ENCODE peak calls at places on chromosome X, in eight cellular contexts. One of them, this sample, is unnamed.

GRCh38 chrX:32597777-32598176 is 613.6 kb downstream of the DMD start:
- DNase-seq in psoas muscle: no peak
- DNase-seq in choroid plexus epithelial cell: no peak
- DNase-seq in ovary: no peak
- DNase-seq in tibial artery: no peak
- DNase-seq in astrocyte of the spinal cord: no peak
- DNase-seq in breast epithelium: no peak
- DNase-seq in tibial nerve: no peak
- DNase-seq in this sample: no peak

GRCh38 chrX:148049441-148049840 is 68.3 kb downstream of the FMR1NB start:
- DNase-seq in choroid plexus epithelial cell: peak; percentile 54
- DNase-seq in astrocyte of the spinal cord: peak; percentile 41
- DNase-seq in psoas muscle: no peak
- DNase-seq in tibial nerve: no peak
- DNase-seq in breast epithelium: no peak
- DNase-seq in ovary: no peak
- DNase-seq in tibial artery: no peak
- DNase-seq in this sample: peak; percentile 47

GRCh38 chrX:129842510-129843208 is 1.0 kb downstream of the ZDHHC9 start:
- DNase-seq in astrocyte of the spinal cord: peak; percentile 27
- DNase-seq in ovary: peak; percentile 37
- DNase-seq in breast epithelium: no peak
- DNase-seq in tibial artery: peak; percentile 68
- DNase-seq in choroid plexus epithelial cell: peak; percentile 39
- DNase-seq in psoas muscle: peak; percentile 20
- DNase-seq in tibial nerve: no peak
- DNase-seq in this sample: peak; percentile 58

GRCh38 chrX:151151668-151152267 is 24.6 kb upstream of the GPR50 start:
- DNase-seq in choroid plexus epithelial cell: peak; percentile 72
- DNase-seq in tibial nerve: no peak
- DNase-seq in ovary: no peak
- DNase-seq in astrocyte of the spinal cord: peak; percentile 36
- DNase-seq in breast epithelium: no peak
- DNase-seq in tibial artery: no peak
- DNase-seq in psoas muscle: no peak
- DNase-seq in this sample: peak; percentile 68

GRCh38 chrX:65644621-65645287 is 22.7 kb upstream of the MSN start:
- DNase-seq in psoas muscle: peak; percentile 82
- DNase-seq in choroid plexus epithelial cell: peak; percentile 74
- DNase-seq in ovary: peak; percentile 85
- DNase-seq in tibial artery: peak; percentile 95
- DNase-seq in astrocyte of the spinal cord: peak; percentile 86
- DNase-seq in tibial nerve: peak; percentile 73
- DNase-seq in breast epithelium: peak; percentile 75
- DNase-seq in this sample: peak; percentile 90

GRCh38 chrX:119728487-119728886 is 29.9 kb upstream of the SOWAHD start:
- DNase-seq in astrocyte of the spinal cord: no peak
- DNase-seq in breast epithelium: no peak
- DNase-seq in tibial artery: no peak
- DNase-seq in choroid plexus epithelial cell: no peak
- DNase-seq in tibial nerve: no peak
- DNase-seq in psoas muscle: no peak
- DNase-seq in ovary: no peak
- DNase-seq in this sample: no peak

GRCh38 chrX:50183891-50184290 is 16.9 kb downstream of the AKAP4 start:
- DNase-seq in tibial artery: no peak
- DNase-seq in psoas muscle: no peak
- DNase-seq in tibial nerve: no peak
- DNase-seq in choroid plexus epithelial cell: no peak
- DNase-seq in ovary: no peak
- DNase-seq in astrocyte of the spinal cord: no peak
- DNase-seq in breast epithelium: no peak
- DNase-seq in this sample: no peak

GRCh38 chrX:50838820-50839600 is 25.0 kb upstream of the SHROOM4 start:
- DNase-seq in choroid plexus epithelial cell: peak; percentile 67
- DNase-seq in psoas muscle: no peak
- DNase-seq in astrocyte of the spinal cord: peak; percentile 61
- DNase-seq in ovary: no peak
- DNase-seq in breast epithelium: no peak
- DNase-seq in tibial artery: no peak
- DNase-seq in tibial nerve: no peak
- DNase-seq in this sample: no peak

GRCh38 chrX:16278927-16279326 is 111.6 kb downstream of the MAGEB17 start:
- DNase-seq in tibial artery: no peak
- DNase-seq in psoas muscle: no peak
- DNase-seq in ovary: no peak
- DNase-seq in tibial nerve: no peak
- DNase-seq in breast epithelium: no peak
- DNase-seq in choroid plexus epithelial cell: no peak
- DNase-seq in astrocyte of the spinal cord: no peak
- DNase-seq in this sample: no peak
- TF ChIP-seq CTCF in tibial artery: no peak
- TF ChIP-seq CTCF in psoas muscle: no peak
- TF ChIP-seq CTCF in ovary: no peak
- TF ChIP-seq CTCF in tibial nerve: no peak
- TF ChIP-seq CTCF in breast epithelium: no peak
- TF ChIP-seq CTCF in choroid plexus epithelial cell: no peak
- TF ChIP-seq CTCF in astrocyte of the spinal cord: no peak
- TF ChIP-seq CTCF in this sample: no peak

GRCh38 chrX:19007868-19008267 is 24.0 kb upstream of the PHKA2 start:
- DNase-seq in psoas muscle: no peak
- DNase-seq in astrocyte of the spinal cord: no peak
- DNase-seq in tibial nerve: no peak
- DNase-seq in tibial artery: no peak
- DNase-seq in ovary: no peak
- DNase-seq in breast epithelium: no peak
- DNase-seq in choroid plexus epithelial cell: no peak
- DNase-seq in this sample: no peak

GRCh38 chrX:19005909-19006308 is 22.0 kb upstream of the PHKA2 start:
- DNase-seq in tibial nerve: no peak
- DNase-seq in choroid plexus epithelial cell: no peak
- DNase-seq in breast epithelium: no peak
- DNase-seq in ovary: no peak
- DNase-seq in astrocyte of the spinal cord: no peak
- DNase-seq in psoas muscle: no peak
- DNase-seq in tibial artery: no peak
- DNase-seq in this sample: no peak

GRCh38 chrX:18998653-18999052 is 14.7 kb upstream of the PHKA2 start:
- DNase-seq in astrocyte of the spinal cord: no peak
- DNase-seq in tibial nerve: no peak
- DNase-seq in psoas muscle: no peak
- DNase-seq in choroid plexus epithelial cell: no peak
- DNase-seq in breast epithelium: no peak
- DNase-seq in tibial artery: no peak
- DNase-seq in ovary: no peak
- DNase-seq in this sample: no peak

GRCh38 chrX:19007011-19007410 is 23.1 kb upstream of the PHKA2 start:
- DNase-seq in astrocyte of the spinal cord: no peak
- DNase-seq in tibial artery: no peak
- DNase-seq in breast epithelium: no peak
- DNase-seq in choroid plexus epithelial cell: no peak
- DNase-seq in tibial nerve: no peak
- DNase-seq in ovary: no peak
- DNase-seq in psoas muscle: no peak
- DNase-seq in this sample: no peak

GRCh38 chrX:19003756-19004155 is 19.8 kb upstream of the PHKA2 start:
- DNase-seq in astrocyte of the spinal cord: no peak
- DNase-seq in choroid plexus epithelial cell: no peak
- DNase-seq in psoas muscle: no peak
- DNase-seq in ovary: no peak
- DNase-seq in breast epithelium: no peak
- DNase-seq in tibial nerve: no peak
- DNase-seq in tibial artery: no peak
- DNase-seq in this sample: no peak
- H3K4me3 ChIP-seq in astrocyte of the spinal cord: no peak overlapping the region
- H3K4me3 ChIP-seq in choroid plexus epithelial cell: no peak overlapping the region
- H3K4me3 ChIP-seq in psoas muscle: no peak overlapping the region
- H3K4me3 ChIP-seq in ovary: no peak overlapping the region
- H3K4me3 ChIP-seq in breast epithelium: no peak overlapping the region
- H3K4me3 ChIP-seq in tibial nerve: no peak overlapping the region
- H3K4me3 ChIP-seq in tibial artery: no peak overlapping the region
- H3K4me3 ChIP-seq in this sample: no peak overlapping the region

GRCh38 chrX:74291964-74292891 is 11.8 kb upstream of the ZCCHC13 start:
- DNase-seq in ovary: peak; percentile 83
- DNase-seq in astrocyte of the spinal cord: peak; percentile 94
- DNase-seq in tibial nerve: peak; percentile 86
- DNase-seq in psoas muscle: peak; percentile 87
- DNase-seq in tibial artery: peak; percentile 94
- DNase-seq in breast epithelium: peak; percentile 89
- DNase-seq in choroid plexus epithelial cell: peak; percentile 92
- DNase-seq in this sample: peak; percentile 89
- TF ChIP-seq CTCF in ovary: no peak
- TF ChIP-seq CTCF in astrocyte of the spinal cord: peak; percentile 14
- TF ChIP-seq CTCF in tibial nerve: no peak
- TF ChIP-seq CTCF in psoas muscle: no peak
- TF ChIP-seq CTCF in tibial artery: no peak
- TF ChIP-seq CTCF in breast epithelium: no peak
- TF ChIP-seq CTCF in choroid plexus epithelial cell: peak; percentile 38
- TF ChIP-seq CTCF in this sample: peak; percentile 21

GRCh38 chrX:74423289-74423985 is 2.1 kb downstream of the SLC16A2 start:
- DNase-seq in tibial nerve: no peak
- DNase-seq in astrocyte of the spinal cord: no peak
- DNase-seq in choroid plexus epithelial cell: no peak
- DNase-seq in tibial artery: no peak
- DNase-seq in ovary: no peak
- DNase-seq in psoas muscle: no peak
- DNase-seq in breast epithelium: no peak
- DNase-seq in this sample: no peak

GRCh38 chrX:74421181-74422028 is at the start of gene SLC16A2:
- DNase-seq in choroid plexus epithelial cell: peak; percentile 71
- DNase-seq in tibial nerve: peak; percentile 52
- DNase-seq in ovary: peak; percentile 72
- DNase-seq in psoas muscle: peak; percentile 67
- DNase-seq in tibial artery: peak; percentile 90
- DNase-seq in astrocyte of the spinal cord: peak; percentile 83
- DNase-seq in breast epithelium: peak; percentile 65
- DNase-seq in this sample: peak; percentile 73

GRCh38 chrX:74422029-74422352 is 698 bp downstream of the SLC16A2 start:
- DNase-seq in choroid plexus epithelial cell: no peak
- DNase-seq in astrocyte of the spinal cord: no peak
- DNase-seq in breast epithelium: no peak
- DNase-seq in psoas muscle: peak; percentile 13
- DNase-seq in tibial artery: no peak
- DNase-seq in tibial nerve: no peak
- DNase-seq in ovary: peak; percentile 36
- DNase-seq in this sample: no peak

GRCh38 chrX:74420194-74421035 is 878 bp upstream of the SLC16A2 start:
- DNase-seq in choroid plexus epithelial cell: peak; percentile 38
- DNase-seq in breast epithelium: peak; percentile 49
- DNase-seq in ovary: peak; percentile 81
- DNase-seq in tibial artery: peak; percentile 92
- DNase-seq in psoas muscle: peak; percentile 75
- DNase-seq in tibial nerve: peak; percentile 35
- DNase-seq in astrocyte of the spinal cord: peak; percentile 58
- DNase-seq in this sample: peak; percentile 78

DNA sequence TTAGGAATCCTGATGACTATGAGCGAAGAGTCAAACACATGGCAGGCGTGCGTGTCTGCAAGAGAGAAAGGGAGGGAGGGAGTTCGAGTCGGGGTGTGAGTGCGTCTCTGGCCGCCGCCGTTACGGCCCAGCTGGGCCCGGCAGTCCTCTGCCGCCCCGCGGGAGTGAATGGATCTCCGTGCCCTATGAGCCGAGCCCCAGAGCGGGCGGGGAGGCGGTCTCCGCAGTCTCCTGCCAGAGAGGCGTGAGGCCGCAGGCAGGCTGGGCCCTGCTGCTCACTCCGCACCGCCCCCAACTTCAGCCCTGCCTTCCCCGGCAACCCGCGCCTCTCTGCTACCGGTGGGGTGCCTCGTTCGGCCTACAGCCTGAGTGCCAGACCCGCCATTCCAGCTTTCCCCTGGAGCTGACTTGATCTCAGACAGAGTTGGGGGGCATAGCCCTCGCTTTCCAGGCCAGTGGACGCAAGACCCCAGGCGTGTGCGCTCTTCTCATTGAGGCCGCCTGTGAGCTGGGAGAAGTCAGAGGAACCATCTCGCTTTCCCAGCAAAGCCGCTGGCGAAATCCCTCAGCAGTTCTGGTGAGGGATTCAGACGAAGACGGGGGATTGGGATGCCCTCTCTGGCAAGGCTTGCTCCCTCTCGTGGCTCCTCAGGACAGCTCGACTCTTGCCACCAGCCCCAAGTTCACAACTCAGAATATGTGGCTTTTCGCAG is 1.4 kb downstream of the SLC16A2 start:
- DNase-seq in tibial nerve: peak; percentile 20
- DNase-seq in choroid plexus epithelial cell: peak; percentile 71
- DNase-seq in ovary: peak; percentile 71
- DNase-seq in psoas muscle: peak; percentile 61
- DNase-seq in tibial artery: peak; percentile 83
- DNase-seq in breast epithelium: no peak
- DNase-seq in astrocyte of the spinal cord: peak; percentile 66
- DNase-seq in this sample: peak; percentile 56
- H3K4me3 ChIP-seq in tibial nerve: peak overlapping the region; percentile 63
- H3K4me3 ChIP-seq in choroid plexus epithelial cell: peak overlapping the region; percentile 61
- H3K4me3 ChIP-seq in ovary: peak overlapping the region; percentile 52
- H3K4me3 ChIP-seq in psoas muscle: peak overlapping the region; percentile 73
- H3K4me3 ChIP-seq in tibial artery: peak overlapping the region; percentile 70
- H3K4me3 ChIP-seq in breast epithelium: peak overlapping the region; percentile 63
- H3K4me3 ChIP-seq in astrocyte of the spinal cord: peak overlapping the region; percentile 50
- H3K4me3 ChIP-seq in this sample: peak overlapping the region; percentile 72

DNA sequence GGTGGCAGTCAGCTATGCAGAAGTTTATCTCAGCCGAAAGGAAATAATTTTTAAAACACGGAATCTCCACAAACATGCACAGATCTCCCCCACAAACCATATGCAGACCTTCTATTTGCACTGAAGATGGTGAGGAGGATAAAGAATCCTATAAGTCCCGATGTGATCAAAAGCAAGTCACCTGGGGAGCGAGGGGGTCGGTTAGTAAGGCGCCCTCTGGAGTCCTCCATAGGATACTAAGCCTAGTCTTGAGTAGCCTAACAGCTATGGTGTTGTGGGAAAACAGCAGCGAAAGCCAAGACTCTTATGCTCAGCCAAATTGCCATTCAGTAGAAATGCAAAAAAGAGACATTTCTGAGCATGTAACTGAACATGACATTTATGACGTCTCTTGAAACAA is 210.9 kb downstream of the FRMPD4 start:
- DNase-seq in breast epithelium: no peak
- DNase-seq in ovary: no peak
- DNase-seq in tibial nerve: no peak
- DNase-seq in psoas muscle: no peak
- DNase-seq in astrocyte of the spinal cord: no peak
- DNase-seq in choroid plexus epithelial cell: no peak
- DNase-seq in tibial artery: no peak
- DNase-seq in this sample: no peak
- TF ChIP-seq CTCF in breast epithelium: no peak
- TF ChIP-seq CTCF in ovary: no peak
- TF ChIP-seq CTCF in tibial nerve: no peak
- TF ChIP-seq CTCF in psoas muscle: no peak
- TF ChIP-seq CTCF in astrocyte of the spinal cord: no peak
- TF ChIP-seq CTCF in choroid plexus epithelial cell: no peak
- TF ChIP-seq CTCF in tibial artery: no peak
- TF ChIP-seq CTCF in this sample: no peak

This sample was measured in fibroblast of the aortic adventitia.